ENCODE peak calls at places on chromosome X, in four cellular contexts. O is H1, S is IMR-90, A is K562. Z is an unnamed sample.

GRCh38 chrX:100248894-100249493 is 161.1 kb downstream of the PCDH19 start:
- DNase-seq in A (no peak), S (no peak), O (no peak), Z (no peak)

GRCh38 chrX:37685452-37686347 is at the start of gene XK:
- DNase-seq in A (peak), S (no peak), O (peak), Z (no peak)

GRCh38 chrX:135437867-135438733 is 16.4 kb downstream of the SMIM10L2A start:
- DNase-seq in O (no peak), S (no peak), A (peak), Z (no peak)

GRCh38 chrX:129823115-129823514 is 20.6 kb downstream of the ZDHHC9 start:
- DNase-seq in O (no peak), A (peak), S (peak), Z (no peak)

GRCh38 chrX:40086569-40087335 is 11.0 kb downstream of the BCOR start:
- DNase-seq in S (peak), A (no peak), O (no peak), Z (no peak)

GRCh38 chrX:20067709-20068315 is 48.9 kb downstream of the MAP7D2 start:
- DNase-seq in S (peak), A (no peak), O (no peak), Z (no peak)

GRCh38 chrX:136211766-136212556 is 39.2 kb downstream of the MAP7D3 start:
- DNase-seq in O (no peak), S (no peak), A (no peak), Z (no peak)

GRCh38 chrX:8191022-8191421 is 20.0 kb upstream of the VCX2 start:
- DNase-seq in O (no peak), S (no peak), A (no peak), Z (no peak)

GRCh38 chrX:22559506-22559905 is 286.8 kb downstream of the CBLL2 start:
- DNase-seq in A (no peak), O (no peak), S (peak), Z (no peak)

GRCh38 chrX:150841466-150842197 is 56.8 kb downstream of the CD99L2 start:
- DNase-seq in A (no peak), S (peak), O (no peak), Z (no peak)
- TF ChIP-seq CHD1 in A (no peak), S (no peak), O (no peak), Z (no peak)

DNA sequence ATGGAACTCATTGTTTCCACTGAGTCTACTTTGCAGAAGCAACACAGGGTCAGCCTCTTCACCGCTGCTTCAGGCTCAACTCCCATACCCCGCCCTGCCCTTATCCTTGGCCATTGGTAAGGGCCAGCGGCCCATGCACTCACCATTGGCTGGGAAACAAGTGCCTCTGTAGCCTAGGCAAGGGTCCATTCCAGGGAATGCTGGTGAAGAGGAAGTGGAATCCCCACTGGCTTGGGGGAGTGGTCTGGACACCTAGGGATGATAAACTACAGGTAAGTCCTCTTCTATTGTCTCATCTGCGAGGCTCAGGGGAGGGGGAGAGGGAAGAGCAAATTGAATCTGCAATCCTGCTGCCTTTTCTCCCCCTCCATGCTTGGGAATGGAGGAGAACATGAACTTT is 153.1 kb downstream of the SH3BGRL start:
- DNase-seq in A (no peak), S (no peak), O (no peak), Z (no peak)
- TF ChIP-seq CHD1 in A (no peak), S (no peak), O (no peak), Z (no peak)

GRCh38 chrX:52426810-52427209 is 58.0 kb downstream of the XAGE2 start:
- DNase-seq in O (no peak), S (no peak), A (no peak), Z (no peak)
- TF ChIP-seq CHD1 in O (no peak), S (no peak), A (no peak), Z (no peak)

DNA sequence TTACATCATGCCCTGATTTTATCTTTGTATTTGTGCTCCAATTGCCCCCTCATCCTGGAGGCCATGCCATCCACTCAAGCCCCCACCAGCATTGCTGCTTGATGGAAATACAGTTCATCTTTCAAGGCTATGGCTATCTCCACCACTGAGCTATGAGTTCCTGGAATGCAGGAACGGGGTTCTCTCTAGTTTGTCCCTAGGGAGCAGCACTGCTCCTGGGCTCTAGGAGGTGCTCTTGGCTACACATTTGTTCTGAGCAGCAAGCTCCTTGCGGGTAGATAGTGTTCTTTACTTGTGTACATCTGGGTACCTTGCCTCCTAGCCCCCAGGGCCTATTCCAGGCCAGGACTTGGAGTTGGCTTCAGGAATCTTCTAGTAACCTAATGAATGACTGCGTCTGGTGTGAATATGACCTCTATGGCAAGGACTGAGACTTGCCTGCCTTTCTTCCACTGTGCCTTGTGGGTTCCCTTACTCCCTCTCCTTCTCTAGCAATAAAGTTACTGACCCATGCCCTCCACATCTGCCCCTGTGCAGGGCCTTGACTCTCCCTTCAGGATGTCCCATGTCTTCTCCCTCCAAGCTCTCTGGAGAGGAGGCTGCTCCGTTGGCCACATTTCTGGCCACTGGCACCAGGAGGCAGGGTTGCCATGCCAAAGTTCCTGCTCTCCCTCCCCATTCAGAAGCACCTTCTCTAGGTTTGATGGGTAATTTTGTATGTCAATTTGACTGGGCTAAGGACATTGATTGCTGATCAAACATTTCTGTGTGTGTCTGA is 7.6 kb downstream of the CITED1 start:
- DNase-seq in O (no peak), S (no peak), A (no peak), Z (no peak)
- TF ChIP-seq CHD1 in O (no peak), S (no peak), A (no peak), Z (no peak)

DNA sequence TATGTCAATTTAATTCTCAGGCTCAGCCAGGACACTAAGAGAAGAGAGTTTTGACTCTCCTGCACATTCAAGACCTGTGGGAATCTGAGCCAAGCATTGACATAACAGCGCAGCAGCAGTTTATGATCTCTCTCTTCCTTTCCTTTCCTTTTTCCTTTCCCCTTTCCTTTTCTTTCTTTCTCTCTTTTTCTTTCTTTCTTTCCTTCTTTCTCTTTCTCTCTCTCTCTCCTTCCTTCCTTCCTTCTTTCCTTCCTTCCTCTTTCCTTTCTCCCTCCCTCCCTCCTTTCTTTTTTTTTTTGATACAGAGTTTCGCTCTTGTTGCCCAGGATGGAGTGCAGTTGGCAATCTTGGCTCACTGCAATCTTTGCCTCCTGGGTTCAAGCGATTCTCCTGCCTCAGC is 21.6 kb downstream of the SAT1 start:
- DNase-seq in S (no peak), O (no peak), A (no peak), Z (no peak)
- TF ChIP-seq CHD1 in S (no peak), O (no peak), A (no peak), Z (no peak)

DNA sequence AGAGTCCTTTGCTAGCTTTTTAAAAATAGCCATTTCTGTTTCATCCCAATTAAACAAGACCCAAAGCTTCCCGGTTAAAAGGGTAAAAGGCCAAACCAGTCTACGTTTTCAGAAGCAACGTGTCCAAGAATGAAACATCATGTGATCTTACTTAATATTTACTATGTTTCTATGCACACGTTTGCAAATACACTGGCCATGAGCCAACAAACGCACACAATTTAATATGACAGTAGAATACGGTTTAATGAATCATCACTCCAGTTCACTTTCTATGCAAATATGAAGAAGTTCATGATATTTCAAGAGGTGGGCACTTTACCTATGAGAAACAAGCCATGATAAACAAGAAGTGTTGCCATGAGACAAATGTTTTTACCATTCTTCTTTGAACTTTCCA is 4.3 kb downstream of the NR0B1 start:
- DNase-seq in A (no peak), O (no peak), S (no peak), Z (no peak)
- TF ChIP-seq CHD1 in A (no peak), O (no peak), S (no peak), Z (no peak)

DNA sequence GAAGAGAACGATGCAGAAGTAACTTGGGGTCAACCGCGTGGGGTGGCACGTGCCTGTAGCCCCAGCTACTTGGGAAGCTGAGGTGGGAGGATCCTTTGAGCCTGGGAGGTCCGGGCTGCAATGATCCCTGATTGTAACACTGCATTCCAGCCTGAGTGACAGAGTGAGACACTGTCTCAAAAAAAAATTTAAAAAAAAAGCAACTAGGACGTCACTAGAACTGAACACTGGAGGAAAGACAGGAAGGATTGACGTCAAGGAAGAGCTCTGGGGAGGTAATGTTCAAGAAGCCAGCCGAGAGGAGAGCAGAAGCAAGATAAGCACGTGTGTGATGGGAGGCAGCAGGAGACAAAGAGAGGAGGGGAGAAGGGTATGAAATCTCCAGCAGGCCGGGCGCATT is 28.7 kb downstream of the S100G start:
- DNase-seq in O (no peak), S (no peak), A (no peak), Z (no peak)
- TF ChIP-seq CHD1 in O (no peak), S (no peak), A (no peak), Z (no peak)

GRCh38 chrX:331145-331771 is 12.7 kb upstream of the GTPBP6 start:
- DNase-seq in A (no peak), S (peak), O (peak), Z (no peak)
- TF ChIP-seq CHD1 in A (no peak), S (no peak), O (no peak), Z (no peak)

GRCh38 chrX:2559124-2559523 is 58.3 kb upstream of the DHRSX start:
- DNase-seq in A (no peak), S (no peak), O (no peak), Z (no peak)
- TF ChIP-seq CHD1 in A (no peak), S (no peak), O (no peak), Z (no peak)

Z was measured in GM12878.